ENCODE peak calls at places on chromosomes 13 and 19, in seven cellular contexts. Y is AG10803; E is AG04449; Q is left ventricle myocardium inferior; O is suprapubic skin; T is cardiac muscle cell; M is CD8-positive, alpha-beta T cell. K is an unnamed sample.

GRCh38 chr13:110661256-110661655 is 44.7 kb downstream of the CARS2 start:
- DNase-seq in Y (no peak), E (no peak), Q (no peak), O (no peak), T (peak; percentile 21), M (no peak), K (no peak)

GRCh38 chr13:32426981-32427851 is 714 bp downstream of the N4BP2L1 start:
- DNase-seq in Y (peak; percentile 17), E (no peak), Q (peak; percentile 34), O (peak; percentile 73), T (peak; percentile 22), M (peak; percentile 41), K (no peak)

GRCh38 chr13:36919206-36919832 is 719 bp downstream of the SMAD9 start:
- DNase-seq in Y (peak; percentile 25), E (no peak), Q (peak; percentile 37), O (no peak), T (peak; percentile 25), M (no peak), K (no peak)

GRCh38 chr13:110714798-110715394 is 1.4 kb downstream of the ING1 start:
- DNase-seq in Y (no peak), E (no peak), Q (peak; percentile 74), O (peak; percentile 85), T (peak; percentile 56), M (peak; percentile 21), K (no peak)

GRCh38 chr13:43564941-43565340 is 221.8 kb downstream of the ENOX1 start:
- DNase-seq in Y (no peak), E (no peak), Q (no peak), O (no peak), T (no peak), M (no peak), K (no peak)

GRCh38 chr13:33582121-33582520 is 235.8 kb upstream of the RFC3 start:
- DNase-seq in Y (peak; percentile 12), E (no peak), Q (no peak), O (no peak), T (peak; percentile 12), M (no peak), K (no peak)

GRCh38 chr19:888615-889385 is 4.2 kb downstream of the MED16 start:
- DNase-seq in Y (no peak), E (no peak), Q (no peak), O (no peak), T (no peak), M (no peak), K (no peak)

GRCh38 chr19:1156305-1156801 is 17.7 kb downstream of the SBNO2 start:
- DNase-seq in Y (peak; percentile 75), E (no peak), Q (no peak), O (no peak), T (peak; percentile 48), M (no peak), K (no peak)

GRCh38 chr19:12580180-12580694 is 29.0 kb upstream of the ZNF564 start:
- DNase-seq in Y (peak; percentile 74), E (peak; percentile 59), Q (no peak), O (no peak), T (peak; percentile 41), M (no peak), K (no peak)

GRCh38 chr13:41652735-41653361 is 195.5 kb downstream of the RGCC start:
- DNase-seq in Y (peak; percentile 78), E (no peak), Q (no peak), O (no peak), T (peak; percentile 76), M (no peak), K (no peak)

GRCh38 chr13:51019026-51019425 is 92.0 kb downstream of the C13orf42 start:
- DNase-seq in Y (no peak), E (no peak), Q (no peak), O (no peak), T (no peak), M (no peak), K (no peak)

GRCh38 chr13:36673352-36673751 is 468 bp upstream of the SERTM1 start:
- DNase-seq in Y (no peak), E (no peak), Q (no peak), O (no peak), T (no peak), M (no peak), K (no peak)

GRCh38 chr19:42528354-42529247 is at the start of gene CEACAM1:
- DNase-seq in Y (no peak), E (no peak), Q (no peak), O (no peak), T (peak; percentile 53), M (no peak), K (no peak)

GRCh38 chr19:15304140-15304705 is 28.1 kb downstream of the BRD4 start:
- DNase-seq in Y (peak; percentile 47), E (no peak), Q (peak; percentile 40), O (peak; percentile 46), T (no peak), M (no peak), K (no peak)

GRCh38 chr13:77343841-77344240 is 16.9 kb upstream of the MYCBP2 start:
- DNase-seq in Y (no peak), E (no peak), Q (no peak), O (no peak), T (no peak), M (no peak), K (no peak)

GRCh38 chr13:85806553-85807175 is 7.4 kb upstream of the SLITRK6 start:
- DNase-seq in Y (peak; percentile 37), E (peak; percentile 3), Q (no peak), O (no peak), T (peak; percentile 75), M (no peak), K (peak; percentile 9)

GRCh38 chr19:55226788-55227187 is 1.8 kb downstream of the TMEM86B start:
- DNase-seq in Y (no peak), E (no peak), Q (no peak), O (no peak), T (no peak), M (no peak), K (no peak)

GRCh38 chr19:55229145-55229788 is 704 bp upstream of the TMEM86B start:
- DNase-seq in Y (no peak), E (no peak), Q (no peak), O (no peak), T (no peak), M (no peak), K (no peak)

GRCh38 chr19:55228403-55229031 is at the start of gene TMEM86B:
- DNase-seq in Y (no peak), E (no peak), Q (no peak), O (no peak), T (no peak), M (no peak), K (no peak)

GRCh38 chr19:55227241-55228014 is 1.1 kb downstream of the TMEM86B start:
- DNase-seq in Y (no peak), E (no peak), Q (no peak), O (no peak), T (no peak), M (no peak), K (no peak)

DNA sequence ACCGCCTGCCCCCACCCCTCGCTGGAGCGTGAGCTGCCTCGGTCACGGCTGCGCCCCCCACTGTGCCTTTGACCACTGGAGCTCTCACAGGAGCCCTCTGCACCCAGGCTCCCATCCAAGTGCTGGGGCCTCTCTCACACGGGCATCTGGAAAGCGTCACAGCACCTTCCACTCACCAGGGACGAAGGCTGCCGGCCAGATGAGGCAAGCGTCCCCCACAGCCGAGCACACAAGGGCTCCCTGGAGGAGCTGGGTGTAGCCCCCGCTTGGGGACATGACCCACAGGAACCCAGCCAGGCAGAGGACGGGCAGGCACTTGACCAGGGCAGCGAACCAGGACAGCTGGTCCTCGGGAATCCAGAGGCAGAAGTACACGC is 560 bp downstream of the TMEM86B start:
- DNase-seq in Y (no peak), E (no peak), Q (peak; percentile 57), O (no peak), T (no peak), M (no peak), K (no peak)
- H3K4me3 ChIP-seq in Y (no peak overlapping the region), E (no peak overlapping the region), Q (no peak overlapping the region), O (no peak overlapping the region), T (no peak overlapping the region), M (no peak overlapping the region), K (no peak overlapping the region)

GRCh38 chr19:11106477-11106876 is 17.2 kb downstream of the LDLR start:
- DNase-seq in Y (no peak), E (no peak), Q (peak; percentile 80), O (no peak), T (no peak), M (no peak), K (no peak)
- TF ChIP-seq CTCF in Y (no peak), E (no peak), Q (peak; percentile 11), O (no peak), T (no peak), M (no peak), K (no peak)

GRCh38 chr13:73141292-73141771 is 82.5 kb downstream of the KLF5 start:
- DNase-seq in Y (no peak), E (no peak), Q (no peak), O (no peak), T (peak; percentile 42), M (no peak), K (no peak)

GRCh38 chr13:73140804-73141203 is 82.0 kb downstream of the KLF5 start:
- DNase-seq in Y (no peak), E (no peak), Q (no peak), O (no peak), T (no peak), M (no peak), K (no peak)

GRCh38 chr13:73136776-73137175 is 78.0 kb downstream of the KLF5 start:
- DNase-seq in Y (peak; percentile 12), E (no peak), Q (no peak), O (no peak), T (no peak), M (no peak), K (no peak)

GRCh38 chr13:73138276-73138950 is 79.6 kb downstream of the KLF5 start:
- DNase-seq in Y (peak; percentile 62), E (no peak), Q (no peak), O (no peak), T (peak; percentile 47), M (no peak), K (no peak)

DNA sequence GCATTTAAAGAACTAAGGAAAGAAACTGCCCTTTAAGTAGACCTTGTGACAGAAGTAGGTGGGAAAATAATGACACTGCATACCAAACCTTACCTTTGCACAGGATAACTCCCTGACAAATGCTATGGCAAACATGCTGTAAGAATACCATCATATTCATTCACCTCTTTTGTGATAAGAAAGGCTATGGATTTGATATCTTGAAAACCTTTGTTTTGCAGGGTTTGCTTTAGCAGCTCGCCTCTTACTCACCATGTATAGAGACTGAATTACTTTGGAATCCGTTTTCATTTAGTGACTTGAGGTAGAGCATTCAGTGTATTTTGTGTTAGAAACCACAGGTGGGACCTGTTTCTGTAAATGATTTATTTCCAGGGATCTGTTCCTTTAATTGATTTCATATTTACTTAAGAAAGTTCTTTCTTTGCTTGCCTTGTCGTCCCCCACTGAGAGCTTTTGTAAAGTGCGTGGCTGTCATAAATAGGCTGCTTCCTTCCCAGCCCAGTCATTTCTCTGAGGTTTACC is 80.2 kb downstream of the KLF5 start:
- DNase-seq in Y (no peak), E (no peak), Q (no peak), O (no peak), T (no peak), M (no peak), K (no peak)
- H3K4me3 ChIP-seq in Y (no peak overlapping the region), E (no peak overlapping the region), Q (no peak overlapping the region), O (no peak overlapping the region), T (no peak overlapping the region), M (no peak overlapping the region), K (no peak overlapping the region)

DNA sequence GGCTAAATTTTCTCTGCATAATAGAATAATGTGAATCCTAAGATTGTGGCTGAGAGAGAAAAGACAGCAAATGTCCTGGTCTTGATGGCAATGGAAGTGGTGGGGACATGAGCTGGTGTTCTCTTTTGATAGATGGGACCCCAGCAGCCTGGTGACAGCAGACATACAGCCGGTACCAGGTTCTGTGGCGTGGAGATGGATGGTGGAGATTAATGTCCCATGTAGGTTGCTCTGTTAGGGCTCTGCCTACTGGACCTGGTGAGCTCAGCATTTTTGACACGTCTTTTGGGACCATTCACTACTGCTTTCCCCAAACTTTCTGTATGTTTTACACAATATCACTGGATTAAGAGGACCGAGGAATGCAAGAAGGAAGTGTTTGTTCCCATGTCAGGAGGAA is 8.2 kb upstream of the SIGLEC14 start:
- DNase-seq in Y (no peak), E (no peak), Q (no peak), O (no peak), T (no peak), M (no peak), K (no peak)
- TF ChIP-seq CTCF in Y (no peak), E (no peak), Q (no peak), O (no peak), T (no peak), M (no peak), K (no peak)